ENCODE peak calls at places on chromosomes 5 and 9, in seven cellular contexts. T is fibroblast of lung, F is tibial nerve, Z is body of pancreas, I is aorta, V is suprapubic skin, O is RWPE2. K is an unnamed sample.

GRCh38 chr9:92522983-92523970 is 12.5 kb downstream of the ECM2 start:
- DNase-seq in T (no peak), F (no peak), Z (no peak), I (no peak), V (no peak), O (no peak), K (no peak)

GRCh38 chr9:121962421-121962820 is 130.7 kb downstream of the TTLL11 start:
- DNase-seq in T (no peak), F (no peak), Z (no peak), I (no peak), V (no peak), O (no peak), K (no peak)

GRCh38 chr9:137550958-137551655 is 572 bp upstream of the MRPL41 start:
- DNase-seq in T (no peak), F (no peak), Z (no peak), I (no peak), V (peak), O (no peak), K (no peak)

GRCh38 chr9:36895744-36896260 is 138.3 kb downstream of the PAX5 start:
- DNase-seq in T (no peak), F (no peak), Z (no peak), I (no peak), V (peak), O (no peak), K (no peak)

GRCh38 chr9:136211006-136211405 is 6.1 kb upstream of the LHX3 start:
- DNase-seq in T (no peak), F (no peak), Z (no peak), I (no peak), V (no peak), O (no peak), K (no peak)

GRCh38 chr5:150556859-150557506 is 49.1 kb downstream of the NDST1 start:
- DNase-seq in T (no peak), F (no peak), Z (no peak), I (no peak), V (no peak), O (no peak), K (no peak)

GRCh38 chr9:4690144-4690543 is 10.8 kb downstream of the CDC37L1 start:
- DNase-seq in T (no peak), F (no peak), Z (no peak), I (no peak), V (no peak), O (no peak), K (no peak)

GRCh38 chr5:73709536-73710129 is 83.6 kb downstream of the ARHGEF28 start:
- DNase-seq in T (no peak), F (no peak), Z (peak), I (no peak), V (no peak), O (no peak), K (peak)

GRCh38 chr9:134870746-134871667 is 9.6 kb upstream of the FCN2 start:
- DNase-seq in T (no peak), F (no peak), Z (no peak), I (no peak), V (peak), O (no peak), K (no peak)

GRCh38 chr9:123710299-123710698 is 219.6 kb downstream of the DENND1A start:
- DNase-seq in T (peak), F (no peak), Z (no peak), I (no peak), V (no peak), O (no peak), K (peak)

GRCh38 chr5:170892201-170892600 is 30.4 kb downstream of the RANBP17 start:
- DNase-seq in T (peak), F (no peak), Z (no peak), I (no peak), V (no peak), O (no peak), K (no peak)

GRCh38 chr5:126419102-126419501 is 4.1 kb upstream of the GRAMD2B start:
- DNase-seq in T (no peak), F (no peak), Z (no peak), I (no peak), V (no peak), O (no peak), K (no peak)

GRCh38 chr9:124329996-124330714 is 72.4 kb downstream of the NEK6 start:
- DNase-seq in T (no peak), F (no peak), Z (no peak), I (no peak), V (no peak), O (no peak), K (no peak)

GRCh38 chr5:139942243-139942642 is 100.9 kb downstream of the NRG2 start:
- DNase-seq in T (no peak), F (no peak), Z (no peak), I (no peak), V (no peak), O (no peak), K (no peak)

GRCh38 chr5:29879401-29879800 is 1314.1 kb upstream of the CDH6 start:
- DNase-seq in T (no peak), F (no peak), Z (no peak), I (no peak), V (no peak), O (no peak), K (no peak)

GRCh38 chr5:149961186-149961685 is 678 bp downstream of the SLC26A2 start:
- DNase-seq in T (no peak), F (no peak), Z (no peak), I (no peak), V (no peak), O (no peak), K (no peak)

GRCh38 chr5:170818222-170818621 is 34.7 kb downstream of the GABRP start:
- DNase-seq in T (no peak), F (no peak), Z (no peak), I (no peak), V (no peak), O (no peak), K (no peak)

GRCh38 chr5:173629628-173630027 is 13.2 kb upstream of the BOD1 start:
- DNase-seq in T (no peak), F (no peak), Z (no peak), I (no peak), V (no peak), O (no peak), K (no peak)

GRCh38 chr5:73654861-73655318 is 28.9 kb downstream of the ARHGEF28 start:
- DNase-seq in T (no peak), F (no peak), Z (no peak), I (no peak), V (no peak), O (no peak), K (no peak)

GRCh38 chr9:6838158-6838557 is 80.4 kb downstream of the KDM4C start:
- DNase-seq in T (peak), F (no peak), Z (no peak), I (no peak), V (no peak), O (no peak), K (no peak)

GRCh38 chr5:31377284-31377946 is 154.5 kb downstream of the DROSHA start:
- DNase-seq in T (no peak), F (no peak), Z (no peak), I (no peak), V (no peak), O (no peak), K (no peak)

GRCh38 chr9:97593960-97594359 is 39.2 kb downstream of the TSTD2 start:
- DNase-seq in T (no peak), F (no peak), Z (no peak), I (no peak), V (no peak), O (no peak), K (no peak)

GRCh38 chr9:120841930-120842684 is 615 bp downstream of the PSMD5 start:
- DNase-seq in T (peak), F (no peak), Z (no peak), I (no peak), V (peak), O (no peak), K (no peak)

GRCh38 chr5:8828596-8829321 is 717.1 kb downstream of the SEMA5A start:
- DNase-seq in T (no peak), F (no peak), Z (no peak), I (no peak), V (no peak), O (no peak), K (no peak)

GRCh38 chr5:138369249-138369648 is 16.8 kb downstream of the KDM3B start:
- DNase-seq in T (no peak), F (no peak), Z (no peak), I (no peak), V (no peak), O (no peak), K (no peak)

GRCh38 chr5:138371454-138371853 is 19.0 kb downstream of the KDM3B start:
- DNase-seq in T (no peak), F (no peak), Z (no peak), I (no peak), V (no peak), O (no peak), K (no peak)

GRCh38 chr5:138372225-138372624 is 19.7 kb downstream of the KDM3B start:
- DNase-seq in T (no peak), F (no peak), Z (no peak), I (no peak), V (no peak), O (no peak), K (no peak)

GRCh38 chr5:138370537-138370936 is 18.1 kb downstream of the KDM3B start:
- DNase-seq in T (peak), F (no peak), Z (no peak), I (no peak), V (no peak), O (no peak), K (no peak)

DNA sequence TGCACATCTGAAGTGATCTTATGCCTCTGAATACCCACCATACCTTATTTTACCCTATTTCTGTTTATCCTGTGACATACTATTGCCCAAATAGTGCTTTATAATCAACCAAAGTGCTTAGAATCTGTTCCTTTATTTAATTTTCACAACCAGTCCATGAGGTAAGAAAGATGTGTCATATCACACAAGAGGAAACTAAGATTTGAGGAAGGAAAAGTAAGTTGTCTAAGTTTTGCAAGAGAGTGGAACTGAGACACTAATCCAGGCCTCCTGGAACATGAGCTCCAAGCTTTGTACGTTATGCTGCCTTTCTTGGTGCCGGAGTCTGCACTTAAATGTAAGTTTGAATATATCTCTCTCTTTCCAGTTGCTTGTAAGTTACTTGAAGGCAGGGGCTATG is 17.2 kb downstream of the KDM3B start:
- DNase-seq in T (no peak), F (no peak), Z (no peak), I (no peak), V (no peak), O (no peak), K (no peak)
- H3K27ac ChIP-seq in T (no peak), F (no peak), Z (peak), I (no peak), V (no peak), O (no peak), K (no peak)

GRCh38 chr9:129888085-129888808 is 53.0 kb downstream of the USP20 start:
- DNase-seq in T (no peak), F (no peak), Z (peak), I (peak), V (no peak), O (no peak), K (no peak)
- H3K27ac ChIP-seq in T (no peak), F (peak), Z (peak), I (no peak), V (peak), O (no peak), K (no peak)

GRCh38 chr5:127550652-127551409 is 33.4 kb downstream of the PRRC1 start:
- DNase-seq in T (no peak), F (no peak), Z (no peak), I (no peak), V (no peak), O (no peak), K (no peak)
- H3K27ac ChIP-seq in T (no peak), F (no peak), Z (no peak), I (no peak), V (no peak), O (no peak), K (no peak)

GRCh38 chr5:168852329-168852728 is 273.2 kb upstream of the PANK3 start:
- DNase-seq in T (no peak), F (no peak), Z (no peak), I (no peak), V (no peak), O (no peak), K (no peak)
- H3K27ac ChIP-seq in T (no peak), F (peak), Z (no peak), I (no peak), V (no peak), O (no peak), K (no peak)

GRCh38 chr5:180908400-180908799 is 9.4 kb downstream of the BTNL8 start:
- DNase-seq in T (no peak), F (no peak), Z (no peak), I (no peak), V (no peak), O (no peak), K (no peak)
- H3K27ac ChIP-seq in T (no peak), F (no peak), Z (no peak), I (no peak), V (no peak), O (no peak), K (no peak)

GRCh38 chr5:134592141-134592746 is 40.4 kb downstream of the SAR1B start:
- DNase-seq in T (no peak), F (no peak), Z (no peak), I (no peak), V (no peak), O (peak), K (no peak)
- H3K27ac ChIP-seq in T (no peak), F (no peak), Z (peak), I (no peak), V (no peak), O (peak), K (peak)

GRCh38 chr9:27117489-27118135 is 8.6 kb downstream of the TEK start:
- DNase-seq in T (peak), F (no peak), Z (peak), I (peak), V (no peak), O (peak), K (no peak)

GRCh38 chr9:27124151-27124550 is 15.1 kb downstream of the TEK start:
- DNase-seq in T (peak), F (no peak), Z (no peak), I (no peak), V (no peak), O (no peak), K (no peak)

GRCh38 chr9:27118916-27119315 is 9.9 kb downstream of the TEK start:
- DNase-seq in T (peak), F (no peak), Z (no peak), I (no peak), V (no peak), O (no peak), K (no peak)
- H3K27ac ChIP-seq in T (peak), F (no peak), Z (no peak), I (no peak), V (no peak), O (peak), K (peak)

GRCh38 chr9:13651969-13652663 is 372.6 kb upstream of the MPDZ start:
- DNase-seq in T (no peak), F (no peak), Z (no peak), I (peak), V (no peak), O (no peak), K (no peak)
- H3K27ac ChIP-seq in T (no peak), F (no peak), Z (no peak), I (no peak), V (no peak), O (no peak), K (no peak)

K was measured in epithelial cell of prostate.